ENCODE peak calls at places on chromosomes 7 and 10, in five cellular contexts. C is mucosa of descending colon, W is OCI-LY7, D is PC-9, Z is GM23248. M is an unnamed sample. For H3K4me1, the result is how much of the 10 kb centered on the place peaks cover.

GRCh38 chr7:99955247-99955646 is 20.6 kb downstream of the AZGP1 start:
- DNase-seq in C (no peak), W (no peak), D (peak), Z (no peak), M (peak)

GRCh38 chr10:131725736-131726459 is 174.9 kb upstream of the PPP2R2D start:
- DNase-seq in C (no peak), W (no peak), D (no peak), Z (no peak), M (no peak)

GRCh38 chr7:97851725-97852124 is 20.5 kb downstream of the ASNS start:
- DNase-seq in C (no peak), W (no peak), D (no peak), Z (peak), M (no peak)

GRCh38 chr10:5625992-5626777 is 40.2 kb downstream of the ASB13 start:
- DNase-seq in C (no peak), W (no peak), D (no peak), Z (no peak), M (no peak)

GRCh38 chr7:141709749-141710148 is 1.6 kb downstream of the WEE2 start:
- DNase-seq in C (no peak), W (no peak), D (peak), Z (no peak), M (no peak)

GRCh38 chr10:43204394-43204942 is 62.4 kb downstream of the RASGEF1A start:
- DNase-seq in C (peak), W (no peak), D (no peak), Z (no peak), M (no peak)

GRCh38 chr7:100400656-100401055 is 27.4 kb downstream of the PILRA start:
- DNase-seq in C (no peak), W (peak), D (no peak), Z (no peak), M (no peak)

GRCh38 chr10:26737730-26738129 is 40.2 kb downstream of the PDSS1 start:
- DNase-seq in C (no peak), W (peak), D (no peak), Z (peak), M (peak)

GRCh38 chr7:78420001-78420400 is 621.4 kb downstream of the PHTF2 start:
- DNase-seq in C (no peak), W (no peak), D (no peak), Z (no peak), M (no peak)

GRCh38 chr10:63241898-63242297 is 108.8 kb downstream of the NRBF2 start:
- DNase-seq in C (no peak), W (no peak), D (no peak), Z (no peak), M (peak)

GRCh38 chr7:44310221-44310848 is 15.1 kb downstream of the CAMK2B start:
- DNase-seq in C (no peak), W (no peak), D (no peak), Z (no peak), M (no peak)

GRCh38 chr7:142785841-142786250 is 15.1 kb downstream of the PRSS2 start:
- DNase-seq in C (peak), W (no peak), D (no peak), Z (no peak), M (no peak)

GRCh38 chr10:12579954-12580858 is 230.9 kb downstream of the CAMK1D start:
- DNase-seq in C (no peak), W (no peak), D (no peak), Z (peak), M (no peak)

GRCh38 chr7:47451851-47452205 is 130.1 kb downstream of the TNS3 start:
- DNase-seq in C (no peak), W (no peak), D (no peak), Z (peak), M (no peak)

GRCh38 chr10:4391683-4392082 is 434.3 kb upstream of the AKR1E2 start:
- DNase-seq in C (no peak), W (peak), D (no peak), Z (no peak), M (no peak)

GRCh38 chr10:14971867-14972448 is 12.8 kb downstream of the MEIG1 start:
- DNase-seq in C (no peak), W (peak), D (no peak), Z (no peak), M (peak)

GRCh38 chr10:34297551-34298370 is 517.3 kb downstream of the PARD3 start:
- DNase-seq in C (no peak), W (no peak), D (no peak), Z (no peak), M (no peak)

GRCh38 chr7:113320419-113320818 is 202.1 kb upstream of the SMIM30 start:
- DNase-seq in C (no peak), W (peak), D (no peak), Z (no peak), M (no peak)

GRCh38 chr7:148704189-148704588 is 5.5 kb downstream of the CUL1 start:
- DNase-seq in C (no peak), W (no peak), D (no peak), Z (no peak), M (no peak)

GRCh38 chr7:148700693-148701092 is 2.0 kb downstream of the CUL1 start:
- DNase-seq in C (no peak), W (peak), D (peak), Z (peak), M (peak)

GRCh38 chr7:148701414-148701813 is 2.7 kb downstream of the CUL1 start:
- DNase-seq in C (no peak), W (no peak), D (no peak), Z (peak), M (no peak)

GRCh38 chr7:148704966-148705365 is 6.3 kb downstream of the CUL1 start:
- DNase-seq in C (no peak), W (no peak), D (no peak), Z (no peak), M (no peak)

DNA sequence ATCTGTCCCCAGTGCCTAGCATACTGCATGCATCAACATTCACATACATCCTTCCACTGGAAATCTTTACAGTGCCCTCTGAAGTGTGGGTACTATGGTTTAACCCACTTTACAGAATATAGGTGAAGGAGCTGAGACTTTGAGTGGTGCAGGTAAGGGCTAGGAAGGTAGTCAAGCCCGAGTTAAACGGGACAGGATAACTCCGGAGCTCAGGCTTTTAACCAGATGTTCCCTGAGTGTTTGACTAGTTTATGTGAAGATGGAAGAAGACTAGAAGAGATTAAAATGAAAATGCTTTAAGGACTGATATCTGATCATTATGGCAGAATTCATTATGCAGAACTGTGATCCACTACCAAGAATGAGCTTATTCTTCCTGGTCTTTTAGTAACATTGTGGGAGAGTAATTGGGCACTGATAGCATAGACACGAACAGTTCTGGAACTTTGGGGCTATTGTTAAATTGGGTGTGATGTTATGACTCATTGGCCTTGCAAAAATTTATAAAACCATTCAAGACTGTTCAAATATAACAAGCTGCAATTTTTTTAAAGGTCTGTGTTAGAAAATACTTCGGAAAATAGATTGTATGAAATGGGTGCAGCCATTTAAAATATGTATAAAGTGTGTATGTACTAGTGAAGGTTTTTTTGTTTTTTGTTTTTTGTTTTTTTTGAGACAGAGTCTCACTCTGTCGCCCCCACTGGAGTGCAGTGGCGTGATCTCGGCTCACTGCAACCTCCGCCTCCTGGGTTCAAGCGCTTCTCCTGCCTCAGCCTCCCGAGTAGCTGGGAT is 4.4 kb downstream of the CUL1 start:
- DNase-seq in C (no peak), W (no peak), D (peak), Z (peak), M (no peak)
- H3K4me1 ChIP-seq in C (under half), W (under half), D (under half), Z (under half), M (half or more)

GRCh38 chr7:22586101-22586805 is 86.3 kb upstream of the STEAP1B start:
- DNase-seq in C (no peak), W (no peak), D (peak), Z (no peak), M (no peak)
- H3K4me1 ChIP-seq in C (under half), W (under half), D (under half), Z (under half), M (half or more)

GRCh38 chr10:71475243-71475871 is 78.6 kb downstream of the CDH23 start:
- DNase-seq in C (no peak), W (peak), D (no peak), Z (no peak), M (no peak)

GRCh38 chr10:71476249-71477011 is 79.7 kb downstream of the CDH23 start:
- DNase-seq in C (no peak), W (no peak), D (no peak), Z (no peak), M (no peak)

GRCh38 chr10:71473671-71474599 is 77.2 kb downstream of the CDH23 start:
- DNase-seq in C (no peak), W (no peak), D (no peak), Z (no peak), M (no peak)

GRCh38 chr10:71472912-71473311 is 76.2 kb downstream of the CDH23 start:
- DNase-seq in C (no peak), W (no peak), D (no peak), Z (no peak), M (no peak)

GRCh38 chr10:71474702-71475242 is 78.1 kb downstream of the CDH23 start:
- DNase-seq in C (no peak), W (no peak), D (no peak), Z (no peak), M (no peak)
- H3K4me1 ChIP-seq in C (under half), W (under half), D (under half), Z (under half), M (under half)

GRCh38 chr10:45657033-45657926 is 15.3 kb downstream of the ZFAND4 start:
- DNase-seq in C (no peak), W (no peak), D (no peak), Z (no peak), M (peak)

GRCh38 chr10:45655219-45655618 is 17.4 kb downstream of the ZFAND4 start:
- DNase-seq in C (no peak), W (no peak), D (no peak), Z (no peak), M (no peak)

GRCh38 chr10:45660876-45661411 is 11.6 kb downstream of the ZFAND4 start:
- DNase-seq in C (no peak), W (peak), D (no peak), Z (no peak), M (no peak)
- H3K4me1 ChIP-seq in C (under half), W (half or more), D (under half), Z (under half), M (under half)

GRCh38 chr7:157396316-157397035 is 59.7 kb downstream of the DNAJB6 start:
- DNase-seq in C (no peak), W (no peak), D (no peak), Z (no peak), M (no peak)

GRCh38 chr7:157399086-157399687 is 62.4 kb downstream of the DNAJB6 start:
- DNase-seq in C (no peak), W (no peak), D (no peak), Z (peak), M (no peak)

GRCh38 chr7:157394246-157395191 is 57.7 kb downstream of the DNAJB6 start:
- DNase-seq in C (no peak), W (no peak), D (no peak), Z (peak), M (no peak)

GRCh38 chr7:157397751-157398691 is 61.2 kb downstream of the DNAJB6 start:
- DNase-seq in C (no peak), W (peak), D (no peak), Z (peak), M (no peak)

GRCh38 chr7:157397036-157397720 is 60.4 kb downstream of the DNAJB6 start:
- DNase-seq in C (no peak), W (no peak), D (no peak), Z (no peak), M (no peak)
- H3K4me1 ChIP-seq in C (under half), W (under half), D (under half), Z (under half), M (under half)

M was measured in MM.1S.